ENCODE peak calls at places on chromosomes 2 and 18, in six cellular contexts. O is cardiac muscle cell, L is prostate gland, D is A549, Q is fibroblast of pulmonary artery, T is cardiac fibroblast. V is an unnamed sample.

GRCh38 chr2:30789670-30790210 is 17.5 kb downstream of the CAPN13 start:
- DNase-seq in O (no peak), L (no peak), D (no peak), Q (no peak), T (no peak), V (no peak)

GRCh38 chr2:9152975-9153402 is 53.6 kb upstream of the ASAP2 start:
- DNase-seq in O (peak), L (no peak), D (no peak), Q (peak), T (peak), V (peak)

GRCh38 chr2:231384970-231385369 is 10.5 kb upstream of the B3GNT7 start:
- DNase-seq in O (no peak), L (no peak), D (no peak), Q (no peak), T (no peak), V (no peak)

GRCh38 chr2:129737660-129738527 is 241.6 kb upstream of the RAB6C start:
- DNase-seq in O (no peak), L (no peak), D (no peak), Q (no peak), T (no peak), V (no peak)

GRCh38 chr2:95267458-95268207 is 6.6 kb upstream of the PROM2 start:
- DNase-seq in O (no peak), L (no peak), D (no peak), Q (no peak), T (no peak), V (peak)

GRCh38 chr18:41532344-41533086 is 422.5 kb upstream of the PIK3C3 start:
- DNase-seq in O (peak), L (no peak), D (no peak), Q (peak), T (peak), V (no peak)

GRCh38 chr18:62877448-62878221 is 162.3 kb downstream of the PHLPP1 start:
- DNase-seq in O (peak), L (no peak), D (no peak), Q (peak), T (peak), V (peak)

GRCh38 chr2:239143858-239144712 is 256.7 kb downstream of the HDAC4 start:
- DNase-seq in O (peak), L (no peak), D (peak), Q (peak), T (peak), V (peak)

GRCh38 chr2:51969349-51969748 is 937.4 kb upstream of the NRXN1 start:
- DNase-seq in O (no peak), L (no peak), D (no peak), Q (no peak), T (no peak), V (no peak)

GRCh38 chr2:44324971-44325426 is 36.3 kb downstream of the PREPL start:
- DNase-seq in O (peak), L (no peak), D (no peak), Q (peak), T (peak), V (peak)

GRCh38 chr18:58937204-58937603 is 72.5 kb downstream of the ZNF532 start:
- DNase-seq in O (no peak), L (no peak), D (no peak), Q (peak), T (peak), V (peak)

GRCh38 chr2:31660812-31661335 is 80.1 kb upstream of the SRD5A2 start:
- DNase-seq in O (no peak), L (no peak), D (no peak), Q (no peak), T (no peak), V (no peak)

GRCh38 chr2:1054399-1054798 is 103.8 kb downstream of the SNTG2 start:
- DNase-seq in O (no peak), L (no peak), D (no peak), Q (no peak), T (no peak), V (no peak)

GRCh38 chr2:233198026-233198425 is 53.4 kb upstream of the ATG16L1 start:
- DNase-seq in O (no peak), L (no peak), D (no peak), Q (no peak), T (no peak), V (no peak)
- H3K4me3 ChIP-seq in O (no peak), L (no peak), D (no peak), Q (no peak), T (no peak), V (no peak)

GRCh38 chr2:27050996-27051901 is at the start of gene AGBL5:
- DNase-seq in O (peak), L (peak), D (peak), Q (peak), T (peak), V (peak)
- TF ChIP-seq CTCF in O (no peak), L (no peak), D (no peak), Q (no peak), T (no peak), V (no peak)

GRCh38 chr2:182621810-182622209 is 94.2 kb upstream of the DNAJC10 start:
- DNase-seq in O (no peak), L (no peak), D (no peak), Q (no peak), T (no peak), V (no peak)

GRCh38 chr2:182616471-182617393 is 99.3 kb upstream of the DNAJC10 start:
- DNase-seq in O (no peak), L (no peak), D (no peak), Q (peak), T (peak), V (peak)

GRCh38 chr2:182618672-182619079 is 97.4 kb upstream of the DNAJC10 start:
- DNase-seq in O (no peak), L (peak), D (no peak), Q (peak), T (peak), V (peak)

GRCh38 chr2:182625814-182626213 is 90.2 kb upstream of the DNAJC10 start:
- DNase-seq in O (no peak), L (no peak), D (no peak), Q (no peak), T (no peak), V (no peak)

GRCh38 chr2:182622231-182622630 is 93.8 kb upstream of the DNAJC10 start:
- DNase-seq in O (no peak), L (no peak), D (no peak), Q (no peak), T (no peak), V (no peak)
- H3K4me3 ChIP-seq in O (no peak), L (no peak), D (no peak), Q (no peak), T (no peak), V (no peak)

GRCh38 chr2:69741281-69742169 is at the start of gene ANXA4:
- DNase-seq in O (peak), L (peak), D (peak), Q (peak), T (peak), V (peak)
- TF ChIP-seq CTCF in O (peak), L (peak), D (no peak), Q (peak), T (peak), V (peak)

GRCh38 chr2:70084973-70085710 is 2.1 kb upstream of the PCBP1 start:
- DNase-seq in O (no peak), L (peak), D (no peak), Q (no peak), T (no peak), V (no peak)
- H3K4me3 ChIP-seq in O (peak), L (peak), D (no peak), Q (no peak), T (no peak), V (no peak)

DNA sequence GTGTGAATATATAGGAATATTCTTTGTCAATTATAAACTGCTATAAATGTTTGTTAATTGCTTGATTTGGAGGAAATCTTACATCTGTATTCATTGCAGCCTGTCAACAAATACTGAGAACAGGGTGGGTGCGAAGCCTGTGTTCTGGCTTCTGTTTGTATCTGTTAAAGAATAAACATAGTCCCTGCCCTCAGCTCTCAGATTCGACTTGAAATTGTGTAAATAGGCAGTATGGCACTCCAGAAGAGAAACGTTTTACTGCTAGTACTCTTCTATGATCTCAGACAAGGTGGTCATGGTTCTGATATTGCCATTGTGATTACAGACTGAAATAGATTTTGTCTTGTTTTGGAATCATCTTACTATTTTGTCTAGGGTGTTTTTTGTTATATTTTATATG is 92.1 kb downstream of the TANC1 start:
- DNase-seq in O (no peak), L (no peak), D (no peak), Q (no peak), T (no peak), V (no peak)
- TF ChIP-seq CTCF in O (no peak), L (no peak), D (no peak), Q (no peak), T (no peak), V (no peak)

V was measured in fibroblast of villous mesenchyme.